ENCODE peak calls at places on chromosomes 7 and 10, in five cellular contexts. Q is germinal center; L is natural killer cell treated with Interleukin-12 subunit alpha and Interleukin-12 subunit beta and Interleukin-15 and Interleukin-18, amount 100 ng/mL, for 72 hours; D is GM20000; F is brain microvascular endothelial cell. O is an unnamed sample.

GRCh38 chr7:75687246-75688088 is 51.3 kb downstream of the HIP1 start:
- DNase-seq in F (no peak), D (no peak), L (no peak), Q (no peak), O (no peak)

GRCh38 chr10:93600446-93600860 is 582 bp downstream of the RBP4 start:
- DNase-seq in Q (no peak), F (no peak), D (no peak), L (no peak), O (no peak)

GRCh38 chr10:111098679-111099437 is 22.0 kb downstream of the ADRA2A start:
- DNase-seq in F (no peak), L (no peak), Q (no peak), D (no peak), O (no peak)

GRCh38 chr7:126689037-126689436 is 563.7 kb downstream of the GRM8 start:
- DNase-seq in Q (no peak), F (peak), L (no peak), D (no peak), O (no peak)

GRCh38 chr10:79070091-79070610 is 1.4 kb downstream of the ZMIZ1 start:
- DNase-seq in Q (no peak), D (peak), F (no peak), L (no peak), O (peak)

GRCh38 chr7:131745645-131746248 is 189.3 kb upstream of the PODXL start:
- DNase-seq in F (peak), Q (no peak), D (no peak), L (no peak), O (no peak)

GRCh38 chr7:148478551-148478950 is 112.0 kb upstream of the C7orf33 start:
- DNase-seq in F (no peak), Q (no peak), L (no peak), D (no peak), O (no peak)

GRCh38 chr10:71268247-71268691 is 50.8 kb upstream of the SLC29A3 start:
- DNase-seq in L (no peak), F (peak), D (no peak), Q (no peak), O (no peak)

GRCh38 chr10:50561266-50561665 is 62.5 kb downstream of the SGMS1 start:
- DNase-seq in Q (no peak), F (peak), D (no peak), L (no peak), O (no peak)

GRCh38 chr7:7909376-7909775 is 59.2 kb upstream of the GLCCI1 start:
- DNase-seq in L (no peak), F (no peak), Q (no peak), D (no peak), O (no peak)

GRCh38 chr7:132614428-132615076 is 38.3 kb upstream of the PLXNA4 start:
- DNase-seq in L (no peak), Q (peak), D (peak), F (no peak), O (peak)

GRCh38 chr7:27149817-27150567 is 2.4 kb downstream of the HOXA3 start:
- DNase-seq in L (peak), Q (no peak), F (no peak), D (no peak), O (peak)

GRCh38 chr7:44743750-44744149 is 4.9 kb upstream of the ZMIZ2 start:
- DNase-seq in D (no peak), L (no peak), Q (no peak), F (no peak), O (no peak)

O was measured in sciatic nerve.